ENCODE peak calls at places on chromosomes 16 and 17, in nine cellular contexts. R is progenitor cell of endocrine pancreas, Z is hepatocyte, N is OCI-LY7, G is A549, V is endothelial cell, M is glutamatergic neuron, S is neural crest cell, H is fibroblast of the aortic adventitia. E is an unnamed sample.

GRCh38 chr16:85798901-85799496 is 345 bp downstream of the EMC8 start:
- DNase-seq in R (peak), V (peak), G (peak), H (peak), N (peak), Z (peak), S (peak), M (peak), E (peak)

GRCh38 chr17:82343560-82343959 is 10.0 kb upstream of the SECTM1 start:
- DNase-seq in Z (no peak), H (no peak), G (no peak), M (no peak), S (no peak), R (no peak), V (no peak), N (no peak), E (no peak)

GRCh38 chr17:31744541-31744951 is 114.5 kb downstream of the COPRS start:
- DNase-seq in M (no peak), Z (no peak), R (no peak), V (no peak), S (no peak), N (no peak), G (no peak), H (peak), E (no peak)

GRCh38 chr17:47644324-47644723 is 5.4 kb upstream of the KPNB1 start:
- DNase-seq in G (no peak), H (no peak), V (no peak), Z (no peak), S (no peak), N (no peak), M (no peak), R (no peak), E (no peak)

GRCh38 chr16:67161595-67162058 is 1.9 kb downstream of the FBXL8 start:
- DNase-seq in H (no peak), S (no peak), M (no peak), R (no peak), Z (no peak), N (no peak), G (no peak), V (no peak), E (no peak)

GRCh38 chr17:47636273-47637030 is 13.3 kb upstream of the KPNB1 start:
- DNase-seq in H (no peak), Z (no peak), N (no peak), S (no peak), G (no peak), V (no peak), R (no peak), M (no peak), E (no peak)

GRCh38 chr17:74513987-74514631 is 17.2 kb downstream of the CD300LB start:
- DNase-seq in V (peak), S (peak), G (peak), M (peak), R (no peak), Z (peak), N (peak), H (peak), E (no peak)

GRCh38 chr17:43591750-43592562 is 45.8 kb upstream of the ETV4 start:
- DNase-seq in N (no peak), G (no peak), R (no peak), V (no peak), H (peak), M (no peak), S (no peak), Z (peak), E (no peak)

GRCh38 chr16:50741225-50741807 is 570 bp upstream of the CYLD start:
- DNase-seq in S (no peak), N (no peak), R (no peak), Z (peak), M (no peak), G (peak), V (no peak), H (no peak), E (no peak)

GRCh38 chr17:3983945-3984484 is 19.8 kb upstream of the ATP2A3 start:
- DNase-seq in R (no peak), N (no peak), H (peak), Z (no peak), M (no peak), V (peak), S (no peak), G (peak), E (no peak)

GRCh38 chr16:3819741-3820724 is 60.5 kb downstream of the CREBBP start:
- DNase-seq in H (peak), Z (peak), S (no peak), R (no peak), G (peak), N (no peak), V (no peak), M (no peak), E (no peak)

GRCh38 chr16:30766206-30766921 is 4.2 kb downstream of the RNF40 start:
- DNase-seq in G (no peak), N (no peak), H (no peak), M (no peak), R (no peak), Z (no peak), S (no peak), V (no peak), E (no peak)

GRCh38 chr16:83968483-83968865 is 430 bp downstream of the NECAB2 start:
- DNase-seq in N (no peak), G (no peak), S (no peak), Z (peak), M (peak), R (no peak), V (no peak), H (no peak), E (no peak)

GRCh38 chr17:40510328-40510648 is 8.9 kb upstream of the TNS4 start:
- DNase-seq in N (no peak), R (no peak), S (no peak), M (no peak), H (no peak), Z (no peak), V (no peak), G (peak), E (no peak)

GRCh38 chr17:67546578-67547527 is 169.8 kb downstream of the PITPNC1 start:
- DNase-seq in Z (peak), R (no peak), H (peak), V (no peak), S (no peak), G (peak), N (peak), M (no peak), E (peak)

GRCh38 chr17:19485800-19486340 is 47.8 kb upstream of the SLC47A1 start:
- DNase-seq in R (no peak), Z (no peak), N (no peak), S (no peak), G (no peak), V (no peak), M (no peak), H (no peak), E (no peak)

GRCh38 chr16:88526906-88527185 is 43.4 kb upstream of the ZC3H18 start:
- DNase-seq in G (no peak), M (no peak), R (no peak), S (no peak), N (no peak), Z (no peak), H (no peak), V (no peak), E (no peak)

GRCh38 chr16:81850197-81850944 is 71.3 kb downstream of the PLCG2 start:
- DNase-seq in S (no peak), V (no peak), N (no peak), H (no peak), Z (no peak), R (no peak), M (no peak), G (no peak), E (no peak)

GRCh38 chr17:37570527-37571093 is 38.6 kb downstream of the SYNRG start:
- DNase-seq in G (peak), V (peak), H (peak), R (no peak), Z (peak), N (peak), S (peak), M (peak), E (peak)

DNA sequence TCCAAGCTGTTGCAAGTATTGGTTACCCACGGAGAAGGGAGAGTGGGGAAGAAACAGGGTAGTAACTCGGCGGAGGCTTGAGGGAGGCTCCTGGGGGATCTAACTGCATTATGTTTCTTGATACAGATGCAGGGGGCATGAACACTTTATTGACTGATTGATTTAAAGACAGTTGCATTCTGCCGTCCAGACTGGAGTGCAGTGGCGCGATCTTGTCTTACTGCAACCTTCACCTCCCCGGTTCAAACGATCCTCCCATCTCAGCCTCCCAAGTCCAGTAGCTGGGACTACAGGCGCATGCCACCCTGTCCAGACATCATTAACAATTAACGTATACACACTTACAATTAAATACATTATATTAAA is 15.1 kb upstream of the ERN2 start:
- DNase-seq in Z (no peak), R (no peak), M (no peak), N (no peak), G (no peak), S (no peak), H (no peak), V (no peak), E (no peak)
- TF ChIP-seq CTCF in Z (no peak), R (no peak), M (no peak), N (peak), G (no peak), S (no peak), H (no peak), V (no peak), E (no peak)

GRCh38 chr17:76736349-76737081 is 616 bp downstream of the SRSF2 start:
- DNase-seq in V (peak), Z (peak), H (peak), M (peak), S (peak), G (peak), R (peak), N (peak), E (peak)
- TF ChIP-seq CTCF in V (no peak), Z (no peak), H (peak), M (no peak), S (no peak), G (no peak), R (peak), N (no peak), E (peak)

DNA sequence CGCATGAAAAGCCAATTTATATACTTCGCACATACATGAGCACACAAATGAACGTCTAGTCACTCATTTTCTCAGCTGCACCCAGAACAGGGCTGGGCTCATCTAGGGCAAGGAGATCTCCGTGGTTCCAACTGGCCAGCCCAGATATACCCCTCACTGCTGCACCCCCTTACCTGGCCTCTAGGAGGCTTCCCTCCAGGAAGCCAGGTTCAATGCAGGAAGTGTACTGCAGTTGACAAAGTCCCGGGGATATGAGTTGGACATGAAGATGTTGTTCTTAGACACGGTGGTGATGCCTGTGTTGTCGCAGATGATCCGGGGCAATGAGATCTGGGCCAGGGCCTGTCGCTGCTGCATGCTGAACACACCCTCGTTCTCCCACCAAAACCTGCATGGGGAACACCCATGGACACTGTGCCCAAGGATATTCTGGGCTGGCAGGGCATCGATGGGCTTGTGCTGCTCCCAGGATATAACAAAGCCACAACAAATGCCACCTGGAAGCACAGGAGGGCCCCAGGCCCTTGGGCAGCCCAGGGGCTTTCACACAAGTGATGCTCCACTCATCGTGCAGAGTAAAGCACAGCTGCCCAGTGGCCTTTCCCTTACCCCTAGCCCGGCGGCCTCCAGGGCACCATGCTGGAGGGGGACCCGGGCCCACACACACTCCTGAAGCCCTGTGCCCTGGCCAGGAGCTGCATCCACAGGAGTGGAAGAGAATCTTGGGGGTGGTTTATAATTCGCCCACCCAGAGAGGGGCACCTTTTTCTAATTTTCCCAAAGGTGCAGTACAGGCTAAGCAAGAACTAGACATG is 10.1 kb downstream of the MPO start:
- DNase-seq in Z (no peak), M (no peak), G (no peak), R (no peak), S (no peak), N (peak), H (no peak), V (no peak), E (no peak)
- TF ChIP-seq CTCF in Z (no peak), M (peak), G (no peak), R (peak), S (peak), N (peak), H (peak), V (peak), E (no peak)

GRCh38 chr16:2586241-2586640 is 48.4 kb downstream of the PDPK1 start:
- DNase-seq in S (no peak), Z (no peak), H (no peak), G (no peak), N (no peak), M (no peak), V (no peak), R (no peak), E (no peak)
- TF ChIP-seq CTCF in S (peak), Z (no peak), H (no peak), G (no peak), N (peak), M (no peak), V (peak), R (no peak), E (peak)

GRCh38 chr17:65588194-65588808 is 26.9 kb upstream of the AXIN2 start:
- DNase-seq in N (peak), Z (peak), G (peak), H (peak), R (no peak), V (no peak), M (no peak), S (no peak), E (no peak)
- TF ChIP-seq CTCF in N (peak), Z (peak), G (no peak), H (peak), R (peak), V (no peak), M (no peak), S (peak), E (no peak)

GRCh38 chr16:1983544-1984346 is at the start of gene GFER:
- DNase-seq in M (peak), S (peak), Z (peak), V (peak), R (peak), H (peak), N (peak), G (peak), E (peak)
- TF ChIP-seq CTCF in M (no peak), S (peak), Z (peak), V (peak), R (peak), H (peak), N (peak), G (peak), E (peak)

E was measured in GM13977.